ENCODE peak calls at places on chromosomes 7 and 10, in ten cellular contexts. One of them, this sample, is unnamed.

GRCh38 chr7:2621061-2621828 is 10.5 kb upstream of the TTYH3 start:
- DNase-seq in HCT116: no peak
- DNase-seq in GM19239: no peak
- DNase-seq in NCI-H2171 treated with DMSO at 0.1 percent for 48 hours: no peak
- DNase-seq in cardiac muscle cell: peak
- DNase-seq in AG09309: no peak
- DNase-seq in stimulated activated CD8-positive, alpha-beta memory T cell treated with anti-CD3 and anti-CD28 coated beads, Interleukin-7, amount 100 ng/mL, for 48 hours: no peak
- DNase-seq in AG08396: peak
- DNase-seq in omental fat pad: no peak
- DNase-seq in H54: no peak
- DNase-seq in this sample: peak

GRCh38 chr7:112125250-112125649 is 80.9 kb downstream of the DOCK4 start:
- DNase-seq in cardiac muscle cell: no peak
- DNase-seq in AG08396: no peak
- DNase-seq in NCI-H2171 treated with DMSO at 0.1 percent for 48 hours: no peak
- DNase-seq in AG09309: no peak
- DNase-seq in H54: no peak
- DNase-seq in HCT116: no peak
- DNase-seq in omental fat pad: no peak
- DNase-seq in stimulated activated CD8-positive, alpha-beta memory T cell treated with anti-CD3 and anti-CD28 coated beads, Interleukin-7, amount 100 ng/mL, for 48 hours: no peak
- DNase-seq in GM19239: no peak
- DNase-seq in this sample: no peak

GRCh38 chr10:35552622-35553342 is 52.4 kb upstream of the GJD4 start:
- DNase-seq in GM19239: no peak
- DNase-seq in AG09309: no peak
- DNase-seq in H54: no peak
- DNase-seq in AG08396: no peak
- DNase-seq in stimulated activated CD8-positive, alpha-beta memory T cell treated with anti-CD3 and anti-CD28 coated beads, Interleukin-7, amount 100 ng/mL, for 48 hours: no peak
- DNase-seq in NCI-H2171 treated with DMSO at 0.1 percent for 48 hours: no peak
- DNase-seq in cardiac muscle cell: no peak
- DNase-seq in omental fat pad: no peak
- DNase-seq in HCT116: no peak
- DNase-seq in this sample: no peak

GRCh38 chr10:78761241-78761825 is 307.4 kb upstream of the ZMIZ1 start:
- DNase-seq in omental fat pad: no peak
- DNase-seq in stimulated activated CD8-positive, alpha-beta memory T cell treated with anti-CD3 and anti-CD28 coated beads, Interleukin-7, amount 100 ng/mL, for 48 hours: no peak
- DNase-seq in HCT116: no peak
- DNase-seq in AG08396: no peak
- DNase-seq in GM19239: no peak
- DNase-seq in H54: no peak
- DNase-seq in NCI-H2171 treated with DMSO at 0.1 percent for 48 hours: peak
- DNase-seq in AG09309: no peak
- DNase-seq in cardiac muscle cell: no peak
- DNase-seq in this sample: no peak

GRCh38 chr7:106623846-106624245 is 37.1 kb downstream of the CCDC71L start:
- DNase-seq in AG08396: peak
- DNase-seq in GM19239: no peak
- DNase-seq in HCT116: no peak
- DNase-seq in NCI-H2171 treated with DMSO at 0.1 percent for 48 hours: no peak
- DNase-seq in H54: peak
- DNase-seq in AG09309: peak
- DNase-seq in stimulated activated CD8-positive, alpha-beta memory T cell treated with anti-CD3 and anti-CD28 coated beads, Interleukin-7, amount 100 ng/mL, for 48 hours: no peak
- DNase-seq in omental fat pad: no peak
- DNase-seq in cardiac muscle cell: no peak
- DNase-seq in this sample: no peak

GRCh38 chr10:121596668-121597503 is 1.4 kb downstream of the FGFR2 start:
- DNase-seq in H54: no peak
- DNase-seq in omental fat pad: no peak
- DNase-seq in AG09309: no peak
- DNase-seq in HCT116: no peak
- DNase-seq in stimulated activated CD8-positive, alpha-beta memory T cell treated with anti-CD3 and anti-CD28 coated beads, Interleukin-7, amount 100 ng/mL, for 48 hours: no peak
- DNase-seq in NCI-H2171 treated with DMSO at 0.1 percent for 48 hours: peak
- DNase-seq in AG08396: no peak
- DNase-seq in GM19239: no peak
- DNase-seq in cardiac muscle cell: peak
- DNase-seq in this sample: no peak

GRCh38 chr10:24114561-24114960 is 94.4 kb upstream of the KIAA1217 start:
- DNase-seq in HCT116: no peak
- DNase-seq in AG08396: no peak
- DNase-seq in omental fat pad: no peak
- DNase-seq in stimulated activated CD8-positive, alpha-beta memory T cell treated with anti-CD3 and anti-CD28 coated beads, Interleukin-7, amount 100 ng/mL, for 48 hours: no peak
- DNase-seq in cardiac muscle cell: no peak
- DNase-seq in AG09309: no peak
- DNase-seq in GM19239: no peak
- DNase-seq in NCI-H2171 treated with DMSO at 0.1 percent for 48 hours: peak
- DNase-seq in H54: no peak
- DNase-seq in this sample: no peak

GRCh38 chr10:89653410-89653828 is 8.4 kb upstream of the PANK1 start:
- DNase-seq in cardiac muscle cell: no peak
- DNase-seq in omental fat pad: no peak
- DNase-seq in GM19239: no peak
- DNase-seq in AG09309: no peak
- DNase-seq in H54: peak
- DNase-seq in AG08396: no peak
- DNase-seq in NCI-H2171 treated with DMSO at 0.1 percent for 48 hours: no peak
- DNase-seq in stimulated activated CD8-positive, alpha-beta memory T cell treated with anti-CD3 and anti-CD28 coated beads, Interleukin-7, amount 100 ng/mL, for 48 hours: no peak
- DNase-seq in HCT116: no peak
- DNase-seq in this sample: no peak

GRCh38 chr7:131686833-131687232 is 130.4 kb upstream of the PODXL start:
- DNase-seq in omental fat pad: no peak
- DNase-seq in HCT116: no peak
- DNase-seq in AG09309: no peak
- DNase-seq in AG08396: no peak
- DNase-seq in NCI-H2171 treated with DMSO at 0.1 percent for 48 hours: no peak
- DNase-seq in stimulated activated CD8-positive, alpha-beta memory T cell treated with anti-CD3 and anti-CD28 coated beads, Interleukin-7, amount 100 ng/mL, for 48 hours: no peak
- DNase-seq in H54: no peak
- DNase-seq in GM19239: no peak
- DNase-seq in cardiac muscle cell: no peak
- DNase-seq in this sample: no peak

GRCh38 chr7:44158060-44158872 is 17.1 kb upstream of the MYL7 start:
- DNase-seq in stimulated activated CD8-positive, alpha-beta memory T cell treated with anti-CD3 and anti-CD28 coated beads, Interleukin-7, amount 100 ng/mL, for 48 hours: no peak
- DNase-seq in NCI-H2171 treated with DMSO at 0.1 percent for 48 hours: no peak
- DNase-seq in AG09309: no peak
- DNase-seq in omental fat pad: peak
- DNase-seq in H54: no peak
- DNase-seq in AG08396: no peak
- DNase-seq in GM19239: no peak
- DNase-seq in cardiac muscle cell: no peak
- DNase-seq in HCT116: no peak
- DNase-seq in this sample: no peak

GRCh38 chr7:40244226-40244625 is 109.4 kb downstream of the SUGCT start:
- DNase-seq in omental fat pad: no peak
- DNase-seq in AG09309: no peak
- DNase-seq in NCI-H2171 treated with DMSO at 0.1 percent for 48 hours: no peak
- DNase-seq in AG08396: no peak
- DNase-seq in stimulated activated CD8-positive, alpha-beta memory T cell treated with anti-CD3 and anti-CD28 coated beads, Interleukin-7, amount 100 ng/mL, for 48 hours: no peak
- DNase-seq in GM19239: no peak
- DNase-seq in H54: no peak
- DNase-seq in HCT116: no peak
- DNase-seq in cardiac muscle cell: no peak
- DNase-seq in this sample: no peak

GRCh38 chr10:77496941-77497420 is 140.6 kb downstream of the KCNMA1 start:
- DNase-seq in NCI-H2171 treated with DMSO at 0.1 percent for 48 hours: no peak
- DNase-seq in AG08396: no peak
- DNase-seq in AG09309: no peak
- DNase-seq in HCT116: no peak
- DNase-seq in GM19239: no peak
- DNase-seq in stimulated activated CD8-positive, alpha-beta memory T cell treated with anti-CD3 and anti-CD28 coated beads, Interleukin-7, amount 100 ng/mL, for 48 hours: no peak
- DNase-seq in cardiac muscle cell: no peak
- DNase-seq in H54: no peak
- DNase-seq in omental fat pad: no peak
- DNase-seq in this sample: no peak

GRCh38 chr7:97407106-97407505 is 289.6 kb downstream of the SDHAF3 start:
- DNase-seq in NCI-H2171 treated with DMSO at 0.1 percent for 48 hours: no peak
- DNase-seq in stimulated activated CD8-positive, alpha-beta memory T cell treated with anti-CD3 and anti-CD28 coated beads, Interleukin-7, amount 100 ng/mL, for 48 hours: no peak
- DNase-seq in HCT116: no peak
- DNase-seq in omental fat pad: no peak
- DNase-seq in AG08396: no peak
- DNase-seq in AG09309: no peak
- DNase-seq in GM19239: no peak
- DNase-seq in H54: no peak
- DNase-seq in cardiac muscle cell: no peak
- DNase-seq in this sample: no peak

GRCh38 chr10:11782793-11783557 is 40.2 kb upstream of the PROSER2 start:
- DNase-seq in cardiac muscle cell: peak
- DNase-seq in NCI-H2171 treated with DMSO at 0.1 percent for 48 hours: peak
- DNase-seq in stimulated activated CD8-positive, alpha-beta memory T cell treated with anti-CD3 and anti-CD28 coated beads, Interleukin-7, amount 100 ng/mL, for 48 hours: no peak
- DNase-seq in AG08396: peak
- DNase-seq in AG09309: no peak
- DNase-seq in GM19239: peak
- DNase-seq in HCT116: peak
- DNase-seq in H54: peak
- DNase-seq in omental fat pad: no peak
- DNase-seq in this sample: peak

GRCh38 chr7:127946081-127946480 is 85.2 kb downstream of the LRRC4 start:
- DNase-seq in NCI-H2171 treated with DMSO at 0.1 percent for 48 hours: no peak
- DNase-seq in stimulated activated CD8-positive, alpha-beta memory T cell treated with anti-CD3 and anti-CD28 coated beads, Interleukin-7, amount 100 ng/mL, for 48 hours: no peak
- DNase-seq in GM19239: no peak
- DNase-seq in AG08396: no peak
- DNase-seq in HCT116: no peak
- DNase-seq in cardiac muscle cell: no peak
- DNase-seq in AG09309: no peak
- DNase-seq in omental fat pad: no peak
- DNase-seq in H54: no peak
- DNase-seq in this sample: no peak

GRCh38 chr7:149027055-149027454 is 1.2 kb downstream of the PDIA4 start:
- DNase-seq in stimulated activated CD8-positive, alpha-beta memory T cell treated with anti-CD3 and anti-CD28 coated beads, Interleukin-7, amount 100 ng/mL, for 48 hours: no peak
- DNase-seq in omental fat pad: no peak
- DNase-seq in AG08396: no peak
- DNase-seq in GM19239: no peak
- DNase-seq in HCT116: no peak
- DNase-seq in AG09309: no peak
- DNase-seq in NCI-H2171 treated with DMSO at 0.1 percent for 48 hours: no peak
- DNase-seq in cardiac muscle cell: no peak
- DNase-seq in H54: no peak
- DNase-seq in this sample: no peak

GRCh38 chr10:89421018-89421476 is 6.7 kb downstream of the IFIT5 start:
- DNase-seq in NCI-H2171 treated with DMSO at 0.1 percent for 48 hours: no peak
- DNase-seq in AG09309: no peak
- DNase-seq in AG08396: no peak
- DNase-seq in stimulated activated CD8-positive, alpha-beta memory T cell treated with anti-CD3 and anti-CD28 coated beads, Interleukin-7, amount 100 ng/mL, for 48 hours: no peak
- DNase-seq in omental fat pad: no peak
- DNase-seq in H54: no peak
- DNase-seq in HCT116: no peak
- DNase-seq in GM19239: no peak
- DNase-seq in cardiac muscle cell: peak
- DNase-seq in this sample: no peak

GRCh38 chr7:13235961-13236360 is 548.5 kb downstream of the ARL4A start:
- DNase-seq in omental fat pad: no peak
- DNase-seq in AG09309: no peak
- DNase-seq in NCI-H2171 treated with DMSO at 0.1 percent for 48 hours: no peak
- DNase-seq in stimulated activated CD8-positive, alpha-beta memory T cell treated with anti-CD3 and anti-CD28 coated beads, Interleukin-7, amount 100 ng/mL, for 48 hours: no peak
- DNase-seq in GM19239: no peak
- DNase-seq in H54: no peak
- DNase-seq in HCT116: no peak
- DNase-seq in cardiac muscle cell: no peak
- DNase-seq in AG08396: no peak
- DNase-seq in this sample: no peak

GRCh38 chr7:30923774-30924413 is 12.2 kb downstream of the AQP1 start:
- DNase-seq in NCI-H2171 treated with DMSO at 0.1 percent for 48 hours: no peak
- DNase-seq in HCT116: no peak
- DNase-seq in AG08396: no peak
- DNase-seq in stimulated activated CD8-positive, alpha-beta memory T cell treated with anti-CD3 and anti-CD28 coated beads, Interleukin-7, amount 100 ng/mL, for 48 hours: no peak
- DNase-seq in omental fat pad: peak
- DNase-seq in H54: no peak
- DNase-seq in cardiac muscle cell: no peak
- DNase-seq in AG09309: no peak
- DNase-seq in GM19239: no peak
- DNase-seq in this sample: no peak

GRCh38 chr10:97307441-97307840 is 11.6 kb upstream of the FRAT1 start:
- DNase-seq in AG09309: no peak
- DNase-seq in GM19239: no peak
- DNase-seq in stimulated activated CD8-positive, alpha-beta memory T cell treated with anti-CD3 and anti-CD28 coated beads, Interleukin-7, amount 100 ng/mL, for 48 hours: no peak
- DNase-seq in omental fat pad: no peak
- DNase-seq in HCT116: no peak
- DNase-seq in AG08396: no peak
- DNase-seq in H54: no peak
- DNase-seq in NCI-H2171 treated with DMSO at 0.1 percent for 48 hours: no peak
- DNase-seq in cardiac muscle cell: no peak
- DNase-seq in this sample: no peak

This sample was measured in K562.